ENCODE peak calls at places on chromosome 12, in eight cellular contexts. One of them, this sample, is unnamed.

GRCh38 chr12:52126605-52127578 is 47.4 kb downstream of the SMIM41 start:
- DNase-seq in neural crest cell: no peak
- DNase-seq in mucosa of descending colon: no peak
- DNase-seq in GOT3: no peak
- DNase-seq in GM23338: no peak
- DNase-seq in hepatocyte: no peak
- DNase-seq in left cardiac atrium: peak
- DNase-seq in EH: peak
- DNase-seq in this sample: no peak

GRCh38 chr12:119061208-119061796 is 80.0 kb downstream of the SRRM4 start:
- DNase-seq in GOT3: no peak
- DNase-seq in EH: peak
- DNase-seq in mucosa of descending colon: no peak
- DNase-seq in hepatocyte: peak
- DNase-seq in GM23338: peak
- DNase-seq in left cardiac atrium: peak
- DNase-seq in neural crest cell: peak
- DNase-seq in this sample: peak

GRCh38 chr12:49867580-49868341 is 24.9 kb upstream of the BCDIN3D start:
- DNase-seq in EH: no peak
- DNase-seq in neural crest cell: no peak
- DNase-seq in GOT3: no peak
- DNase-seq in hepatocyte: peak
- DNase-seq in left cardiac atrium: no peak
- DNase-seq in GM23338: no peak
- DNase-seq in mucosa of descending colon: no peak
- DNase-seq in this sample: peak

GRCh38 chr12:119020377-119021360 is 39.3 kb downstream of the SRRM4 start:
- DNase-seq in hepatocyte: peak
- DNase-seq in left cardiac atrium: peak
- DNase-seq in EH: no peak
- DNase-seq in GM23338: peak
- DNase-seq in neural crest cell: peak
- DNase-seq in GOT3: no peak
- DNase-seq in mucosa of descending colon: no peak
- DNase-seq in this sample: peak

GRCh38 chr12:111424189-111424792 is 18.6 kb downstream of the SH2B3 start:
- DNase-seq in hepatocyte: no peak
- DNase-seq in GOT3: no peak
- DNase-seq in GM23338: no peak
- DNase-seq in left cardiac atrium: no peak
- DNase-seq in mucosa of descending colon: no peak
- DNase-seq in EH: no peak
- DNase-seq in neural crest cell: no peak
- DNase-seq in this sample: no peak

GRCh38 chr12:63319936-63320633 is 169.1 kb upstream of the AVPR1A start:
- DNase-seq in mucosa of descending colon: no peak
- DNase-seq in neural crest cell: no peak
- DNase-seq in GOT3: no peak
- DNase-seq in hepatocyte: no peak
- DNase-seq in left cardiac atrium: no peak
- DNase-seq in EH: peak
- DNase-seq in GM23338: no peak
- DNase-seq in this sample: no peak

GRCh38 chr12:131415781-131416180 is 295.1 kb upstream of the SFSWAP start:
- DNase-seq in GM23338: peak
- DNase-seq in EH: no peak
- DNase-seq in hepatocyte: no peak
- DNase-seq in GOT3: no peak
- DNase-seq in neural crest cell: no peak
- DNase-seq in left cardiac atrium: no peak
- DNase-seq in mucosa of descending colon: no peak
- DNase-seq in this sample: no peak

GRCh38 chr12:12723147-12723680 is 6.0 kb downstream of the CDKN1B start:
- DNase-seq in neural crest cell: no peak
- DNase-seq in GOT3: no peak
- DNase-seq in GM23338: no peak
- DNase-seq in mucosa of descending colon: no peak
- DNase-seq in hepatocyte: no peak
- DNase-seq in left cardiac atrium: no peak
- DNase-seq in EH: peak
- DNase-seq in this sample: no peak

GRCh38 chr12:89544730-89545184 is 18.9 kb upstream of the POC1B start:
- DNase-seq in GOT3: no peak
- DNase-seq in left cardiac atrium: peak
- DNase-seq in hepatocyte: peak
- DNase-seq in neural crest cell: no peak
- DNase-seq in EH: peak
- DNase-seq in mucosa of descending colon: no peak
- DNase-seq in GM23338: peak
- DNase-seq in this sample: peak